ENCODE peak calls at places on chromosomes 7 and 10, in six cellular contexts. L, O, T, B, J and K are unnamed samples.

GRCh38 chr7:16504019-16504418 is 22.6 kb upstream of the LRRC72 start:
- DNase-seq in J (no peak), T (no peak), L (no peak), B (no peak), O (no peak), K (no peak)

GRCh38 chr10:71092812-71093391 is 119.5 kb upstream of the UNC5B start:
- DNase-seq in L (no peak), T (no peak), O (no peak), B (no peak), J (no peak), K (no peak)

GRCh38 chr10:614772-615582 is 74.5 kb downstream of the DIP2C start:
- DNase-seq in L (no peak), O (peak; percentile 16), T (peak; percentile 10), J (no peak), B (peak; percentile 61), K (no peak)

GRCh38 chr7:93115796-93116195 is 2.0 kb downstream of the SAMD9 start:
- DNase-seq in O (no peak), T (no peak), J (no peak), L (peak; percentile 49), B (no peak), K (no peak)

GRCh38 chr7:30005511-30005910 is 15.9 kb upstream of the SCRN1 start:
- DNase-seq in B (no peak), T (no peak), L (no peak), O (no peak), J (no peak), K (no peak)

GRCh38 chr10:116960066-116960465 is 44.9 kb downstream of the SHTN1 start:
- DNase-seq in J (no peak), L (no peak), O (no peak), B (no peak), T (no peak), K (peak; percentile 58)

GRCh38 chr10:101120520-101120883 is 10.6 kb upstream of the TLX1 start:
- DNase-seq in J (no peak), T (no peak), L (no peak), B (no peak), O (no peak), K (no peak)

GRCh38 chr7:91182819-91183405 is 81.3 kb upstream of the FZD1 start:
- DNase-seq in J (no peak), B (no peak), O (no peak), T (no peak), L (no peak), K (no peak)

GRCh38 chr7:44066494-44067063 is 1.2 kb upstream of the PGAM2 start:
- DNase-seq in L (no peak), O (no peak), T (no peak), J (no peak), B (no peak), K (no peak)

GRCh38 chr7:124411796-124412195 is 353.8 kb downstream of the GPR37 start:
- DNase-seq in L (no peak), B (no peak), O (no peak), J (peak; percentile 9), T (no peak), K (peak; percentile 18)

GRCh38 chr7:52302765-52303520 is 732.5 kb upstream of the POM121L12 start:
- DNase-seq in J (no peak), B (no peak), T (no peak), O (no peak), L (no peak), K (no peak)

GRCh38 chr10:114379631-114380041 is 24.7 kb downstream of the AFAP1L2 start:
- DNase-seq in L (no peak), O (no peak), B (no peak), T (peak; percentile 55), J (no peak), K (no peak)

GRCh38 chr7:824664-825063 is 7.6 kb upstream of the SUN1 start:
- DNase-seq in L (no peak), J (no peak), B (no peak), T (no peak), O (peak; percentile 37), K (no peak)

GRCh38 chr7:27176343-27176731 is 2.2 kb upstream of the HOXA10 start:
- DNase-seq in T (peak; percentile 42), J (peak; percentile 3), L (no peak), B (no peak), O (no peak), K (no peak)

GRCh38 chr7:16933296-16934248 is 51.8 kb upstream of the AGR3 start:
- DNase-seq in L (peak; percentile 34), J (no peak), O (peak; percentile 60), T (no peak), B (no peak), K (no peak)

DNA sequence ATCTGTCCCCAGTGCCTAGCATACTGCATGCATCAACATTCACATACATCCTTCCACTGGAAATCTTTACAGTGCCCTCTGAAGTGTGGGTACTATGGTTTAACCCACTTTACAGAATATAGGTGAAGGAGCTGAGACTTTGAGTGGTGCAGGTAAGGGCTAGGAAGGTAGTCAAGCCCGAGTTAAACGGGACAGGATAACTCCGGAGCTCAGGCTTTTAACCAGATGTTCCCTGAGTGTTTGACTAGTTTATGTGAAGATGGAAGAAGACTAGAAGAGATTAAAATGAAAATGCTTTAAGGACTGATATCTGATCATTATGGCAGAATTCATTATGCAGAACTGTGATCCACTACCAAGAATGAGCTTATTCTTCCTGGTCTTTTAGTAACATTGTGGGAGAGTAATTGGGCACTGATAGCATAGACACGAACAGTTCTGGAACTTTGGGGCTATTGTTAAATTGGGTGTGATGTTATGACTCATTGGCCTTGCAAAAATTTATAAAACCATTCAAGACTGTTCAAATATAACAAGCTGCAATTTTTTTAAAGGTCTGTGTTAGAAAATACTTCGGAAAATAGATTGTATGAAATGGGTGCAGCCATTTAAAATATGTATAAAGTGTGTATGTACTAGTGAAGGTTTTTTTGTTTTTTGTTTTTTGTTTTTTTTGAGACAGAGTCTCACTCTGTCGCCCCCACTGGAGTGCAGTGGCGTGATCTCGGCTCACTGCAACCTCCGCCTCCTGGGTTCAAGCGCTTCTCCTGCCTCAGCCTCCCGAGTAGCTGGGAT is 4.4 kb downstream of the CUL1 start:
- DNase-seq in T (no peak), J (no peak), O (no peak), B (no peak), L (no peak), K (no peak)
- H3K4me1 ChIP-seq in T (peaks cover 5% of the 10 kb centered on the region), J (peaks cover 97% of the 10 kb centered on the region), O (peaks cover 7% of the 10 kb centered on the region), B (peaks cover 5% of the 10 kb centered on the region), L (peaks cover 44% of the 10 kb centered on the region), K (peaks cover 27% of the 10 kb centered on the region)

DNA sequence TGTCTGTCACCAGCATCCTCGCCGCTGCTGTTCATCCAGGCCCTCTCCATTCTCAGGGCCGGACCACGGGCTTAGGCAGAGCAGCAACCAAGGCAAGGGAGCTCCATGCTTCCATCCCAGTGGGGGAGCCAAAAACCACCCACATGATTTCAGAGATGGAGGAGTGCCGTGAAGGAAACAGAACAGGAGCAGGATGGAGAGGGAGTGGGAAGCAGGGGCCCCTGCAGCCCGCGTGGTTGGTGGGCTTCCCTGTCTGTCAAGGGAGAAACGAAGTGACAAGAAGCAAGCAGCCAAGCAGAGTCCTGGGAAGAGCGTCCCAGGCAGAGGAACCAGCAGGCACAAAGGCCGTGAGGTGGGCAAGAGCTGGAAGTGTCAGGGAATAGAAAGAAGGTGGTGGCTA is 95.7 kb downstream of the SLIT1 start:
- DNase-seq in J (no peak), B (no peak), L (no peak), O (no peak), T (no peak), K (no peak)
- H3K4me1 ChIP-seq in J (peaks cover 3% of the 10 kb centered on the region), B (no peaks in the 10 kb centered on the region), L (no peaks in the 10 kb centered on the region), O (no peaks in the 10 kb centered on the region), T (no peaks in the 10 kb centered on the region), K (no peaks in the 10 kb centered on the region)

DNA sequence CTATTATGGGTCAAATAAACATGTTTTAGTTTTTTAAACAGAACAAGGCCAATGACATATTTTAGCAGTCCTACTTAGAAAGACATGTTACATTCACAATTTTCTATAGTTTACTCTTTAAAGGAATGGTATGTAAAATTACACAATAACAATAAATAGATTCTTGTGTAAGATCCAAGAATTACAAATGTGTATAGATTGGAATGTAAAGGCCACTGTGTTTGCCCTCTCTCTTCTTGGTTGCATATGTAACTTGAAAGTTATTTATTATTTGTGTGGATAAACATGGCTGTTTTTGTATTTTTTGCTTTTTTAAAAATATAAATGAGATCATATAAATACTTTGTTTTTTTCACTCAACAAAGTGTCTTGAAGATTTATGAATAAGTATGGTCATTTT is 979.3 kb upstream of the CELF2 start:
- DNase-seq in T (no peak), L (no peak), J (no peak), O (no peak), B (no peak), K (no peak)
- H3K4me1 ChIP-seq in T (no peaks in the 10 kb centered on the region), L (no peaks in the 10 kb centered on the region), J (no peaks in the 10 kb centered on the region), O (no peaks in the 10 kb centered on the region), B (no peaks in the 10 kb centered on the region), K (no peaks in the 10 kb centered on the region)

GRCh38 chr10:109902992-109903947 is 20.0 kb downstream of the XPNPEP1 start:
- DNase-seq in T (no peak), L (peak; percentile 75), B (no peak), J (no peak), O (no peak), K (peak; percentile 45)
- H3K4me1 ChIP-seq in T (no peaks in the 10 kb centered on the region), L (no peaks in the 10 kb centered on the region), B (no peaks in the 10 kb centered on the region), J (peaks cover 81% of the 10 kb centered on the region), O (peaks cover 12% of the 10 kb centered on the region), K (peaks cover 55% of the 10 kb centered on the region)

DNA sequence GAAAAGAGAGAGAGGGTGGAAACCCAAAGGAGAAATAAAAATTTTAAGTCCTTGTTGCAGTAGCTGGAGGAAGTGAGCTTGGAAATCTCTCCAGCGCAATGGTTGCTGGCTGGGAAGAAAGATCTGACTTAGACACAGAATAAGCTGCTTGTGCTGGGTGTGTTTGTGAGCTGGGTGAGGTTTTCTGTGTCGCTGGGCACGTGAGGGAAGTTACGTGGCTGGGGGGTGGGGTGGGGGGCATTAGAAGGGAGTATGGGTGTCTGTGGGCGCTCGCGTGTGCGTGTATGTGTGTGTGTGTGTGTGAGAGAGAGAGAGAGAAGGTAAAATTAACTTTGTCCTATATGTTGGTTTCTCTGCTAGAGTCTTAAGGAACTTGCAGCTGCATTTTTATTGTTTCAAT is 11.6 kb downstream of the TCF7L2 start:
- DNase-seq in L (no peak), T (no peak), O (no peak), J (no peak), B (no peak), K (no peak)
- H3K4me1 ChIP-seq in L (no peaks in the 10 kb centered on the region), T (peaks cover 9% of the 10 kb centered on the region), O (no peaks in the 10 kb centered on the region), J (peaks cover 76% of the 10 kb centered on the region), B (peaks cover 26% of the 10 kb centered on the region), K (peaks cover 5% of the 10 kb centered on the region)

DNA sequence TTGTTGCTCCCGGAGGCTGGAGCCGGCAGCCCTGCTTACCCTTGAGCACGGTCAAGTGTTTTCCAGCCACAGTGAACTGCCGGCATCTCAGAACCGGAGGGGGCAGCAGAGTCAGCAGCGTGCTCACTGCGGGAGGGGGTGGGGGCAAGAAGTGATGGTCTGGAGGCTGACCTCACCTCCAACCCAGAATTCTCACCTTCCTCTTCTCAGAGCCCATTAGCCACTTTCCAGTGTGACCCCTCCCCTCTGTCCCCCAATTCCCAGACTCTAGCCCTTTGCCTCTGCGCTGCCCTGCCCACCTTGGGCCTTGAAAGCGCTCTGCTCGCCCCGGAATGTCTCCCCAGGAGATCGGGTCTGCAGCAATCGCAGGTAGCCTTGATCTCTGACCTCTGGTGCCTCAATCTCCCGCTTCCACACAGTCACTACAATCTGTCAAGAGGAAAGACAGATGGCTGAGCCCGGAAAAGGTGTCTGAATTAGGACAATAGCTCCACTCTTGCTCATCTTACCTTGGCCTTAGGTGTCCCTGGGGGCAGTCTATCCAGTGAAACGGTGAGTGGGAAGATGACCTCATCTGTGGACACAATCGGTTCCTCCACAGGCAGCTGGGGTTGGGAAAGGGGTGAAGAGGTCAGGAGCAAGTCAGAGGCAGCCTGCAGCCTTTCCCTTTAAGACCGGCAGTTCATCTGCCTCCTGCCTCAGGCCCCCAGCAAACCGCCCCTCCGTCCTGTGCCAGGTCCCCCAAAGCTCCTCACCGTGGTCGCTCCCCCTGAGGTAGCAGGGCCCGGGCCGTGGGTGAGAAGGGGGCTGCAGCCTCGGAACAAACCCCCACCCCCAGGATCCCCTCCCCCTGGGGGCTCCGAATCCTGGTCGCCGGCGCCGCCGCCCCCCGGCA is 942 bp downstream of the TRAPPC14 start:
- DNase-seq in B (peak; percentile 52), O (no peak), T (peak; percentile 70), J (no peak), L (no peak), K (peak; percentile 57)
- H3K4me1 ChIP-seq in B (peaks cover 18% of the 10 kb centered on the region), O (no peaks in the 10 kb centered on the region), T (peaks cover 8% of the 10 kb centered on the region), J (peaks cover 26% of the 10 kb centered on the region), L (peaks cover 42% of the 10 kb centered on the region), K (peaks cover 8% of the 10 kb centered on the region)